ENCODE peak calls at places on chromosomes 1 and 21, in seven cellular contexts. One of them, this sample, is unnamed.

GRCh38 chr1:3366181-3367051 is 88.0 kb upstream of the ARHGEF16 start:
- DNase-seq in NCI-H1417: no peak
- DNase-seq in NCI-H1092: no peak
- DNase-seq in left ventricle myocardium inferior: peak; percentile 60
- DNase-seq in GM23338: no peak
- DNase-seq in hypothalamus: no peak
- DNase-seq in stimulated activated CD4-positive, alpha-beta T cell treated with anti-CD3 and anti-CD28 coated beads, Interleukin-4, amount 100 ng/mL, for 48 hours: no peak
- DNase-seq in this sample: peak; percentile 41

GRCh38 chr21:35779690-35780570 is 280.4 kb downstream of the SETD4 start:
- DNase-seq in NCI-H1417: no peak
- DNase-seq in NCI-H1092: no peak
- DNase-seq in left ventricle myocardium inferior: no peak
- DNase-seq in GM23338: no peak
- DNase-seq in hypothalamus: no peak
- DNase-seq in stimulated activated CD4-positive, alpha-beta T cell treated with anti-CD3 and anti-CD28 coated beads, Interleukin-4, amount 100 ng/mL, for 48 hours: no peak
- DNase-seq in this sample: no peak

GRCh38 chr1:109677459-109677858 is 9.6 kb downstream of the GSTM2 start:
- DNase-seq in NCI-H1417: no peak
- DNase-seq in NCI-H1092: no peak
- DNase-seq in left ventricle myocardium inferior: no peak
- DNase-seq in GM23338: no peak
- DNase-seq in hypothalamus: no peak
- DNase-seq in stimulated activated CD4-positive, alpha-beta T cell treated with anti-CD3 and anti-CD28 coated beads, Interleukin-4, amount 100 ng/mL, for 48 hours: no peak
- DNase-seq in this sample: no peak

GRCh38 chr1:19081218-19081893 is 124.9 kb upstream of the IFFO2 start:
- DNase-seq in NCI-H1417: no peak
- DNase-seq in NCI-H1092: no peak
- DNase-seq in left ventricle myocardium inferior: no peak
- DNase-seq in GM23338: no peak
- DNase-seq in hypothalamus: no peak
- DNase-seq in stimulated activated CD4-positive, alpha-beta T cell treated with anti-CD3 and anti-CD28 coated beads, Interleukin-4, amount 100 ng/mL, for 48 hours: no peak
- DNase-seq in this sample: no peak

GRCh38 chr21:42499430-42500106 is 3.5 kb upstream of the RSPH1 start:
- DNase-seq in NCI-H1417: no peak
- DNase-seq in NCI-H1092: no peak
- DNase-seq in left ventricle myocardium inferior: no peak
- DNase-seq in GM23338: peak; percentile 46
- DNase-seq in hypothalamus: no peak
- DNase-seq in stimulated activated CD4-positive, alpha-beta T cell treated with anti-CD3 and anti-CD28 coated beads, Interleukin-4, amount 100 ng/mL, for 48 hours: no peak
- DNase-seq in this sample: no peak

GRCh38 chr1:180299486-180300246 is 69.6 kb downstream of the LHX4 start:
- DNase-seq in NCI-H1417: no peak
- DNase-seq in NCI-H1092: no peak
- DNase-seq in left ventricle myocardium inferior: no peak
- DNase-seq in GM23338: no peak
- DNase-seq in hypothalamus: no peak
- DNase-seq in stimulated activated CD4-positive, alpha-beta T cell treated with anti-CD3 and anti-CD28 coated beads, Interleukin-4, amount 100 ng/mL, for 48 hours: no peak
- DNase-seq in this sample: no peak

GRCh38 chr21:41965447-41966340 is 11.9 kb upstream of the C2CD2 start:
- DNase-seq in NCI-H1417: no peak
- DNase-seq in NCI-H1092: no peak
- DNase-seq in left ventricle myocardium inferior: no peak
- DNase-seq in GM23338: no peak
- DNase-seq in hypothalamus: no peak
- DNase-seq in stimulated activated CD4-positive, alpha-beta T cell treated with anti-CD3 and anti-CD28 coated beads, Interleukin-4, amount 100 ng/mL, for 48 hours: no peak
- DNase-seq in this sample: no peak

GRCh38 chr1:39625462-39626273 is 13.8 kb downstream of the HEYL start:
- DNase-seq in NCI-H1417: no peak
- DNase-seq in NCI-H1092: no peak
- DNase-seq in left ventricle myocardium inferior: peak; percentile 90
- DNase-seq in GM23338: no peak
- DNase-seq in hypothalamus: peak; percentile 82
- DNase-seq in stimulated activated CD4-positive, alpha-beta T cell treated with anti-CD3 and anti-CD28 coated beads, Interleukin-4, amount 100 ng/mL, for 48 hours: no peak
- DNase-seq in this sample: peak; percentile 78

GRCh38 chr1:204445860-204446412 is 34.3 kb upstream of the PPP1R15B start:
- DNase-seq in NCI-H1417: no peak
- DNase-seq in NCI-H1092: no peak
- DNase-seq in left ventricle myocardium inferior: no peak
- DNase-seq in GM23338: peak; percentile 87
- DNase-seq in hypothalamus: no peak
- DNase-seq in stimulated activated CD4-positive, alpha-beta T cell treated with anti-CD3 and anti-CD28 coated beads, Interleukin-4, amount 100 ng/mL, for 48 hours: peak; percentile 61
- DNase-seq in this sample: peak; percentile 19

GRCh38 chr1:112011231-112011630 is 21.8 kb upstream of the KCND3 start:
- DNase-seq in NCI-H1417: no peak
- DNase-seq in NCI-H1092: no peak
- DNase-seq in left ventricle myocardium inferior: no peak
- DNase-seq in GM23338: no peak
- DNase-seq in hypothalamus: peak; percentile 19
- DNase-seq in stimulated activated CD4-positive, alpha-beta T cell treated with anti-CD3 and anti-CD28 coated beads, Interleukin-4, amount 100 ng/mL, for 48 hours: no peak
- DNase-seq in this sample: no peak

GRCh38 chr21:34836103-34836932 is 167.5 kb downstream of the CLIC6 start:
- DNase-seq in NCI-H1417: no peak
- DNase-seq in NCI-H1092: no peak
- DNase-seq in left ventricle myocardium inferior: no peak
- DNase-seq in GM23338: no peak
- DNase-seq in hypothalamus: no peak
- DNase-seq in stimulated activated CD4-positive, alpha-beta T cell treated with anti-CD3 and anti-CD28 coated beads, Interleukin-4, amount 100 ng/mL, for 48 hours: peak; percentile 12
- DNase-seq in this sample: peak; percentile 14

GRCh38 chr21:27796106-27796505 is 829.2 kb upstream of the ADAMTS5 start:
- DNase-seq in NCI-H1417: no peak
- DNase-seq in NCI-H1092: no peak
- DNase-seq in left ventricle myocardium inferior: no peak
- DNase-seq in GM23338: peak; percentile 1
- DNase-seq in hypothalamus: no peak
- DNase-seq in stimulated activated CD4-positive, alpha-beta T cell treated with anti-CD3 and anti-CD28 coated beads, Interleukin-4, amount 100 ng/mL, for 48 hours: no peak
- DNase-seq in this sample: no peak

GRCh38 chr1:70066711-70067110 is 138.7 kb downstream of the LRRC40 start:
- DNase-seq in NCI-H1417: no peak
- DNase-seq in NCI-H1092: no peak
- DNase-seq in left ventricle myocardium inferior: no peak
- DNase-seq in GM23338: no peak
- DNase-seq in hypothalamus: no peak
- DNase-seq in stimulated activated CD4-positive, alpha-beta T cell treated with anti-CD3 and anti-CD28 coated beads, Interleukin-4, amount 100 ng/mL, for 48 hours: no peak
- DNase-seq in this sample: no peak

GRCh38 chr1:173860065-173860464 is 7.7 kb downstream of the GAS5 start:
- DNase-seq in NCI-H1417: no peak
- DNase-seq in NCI-H1092: no peak
- DNase-seq in left ventricle myocardium inferior: no peak
- DNase-seq in GM23338: no peak
- DNase-seq in hypothalamus: no peak
- DNase-seq in stimulated activated CD4-positive, alpha-beta T cell treated with anti-CD3 and anti-CD28 coated beads, Interleukin-4, amount 100 ng/mL, for 48 hours: no peak
- DNase-seq in this sample: no peak

GRCh38 chr1:39753132-39754025 is 14.7 kb downstream of the PPIE start:
- DNase-seq in NCI-H1417: no peak
- DNase-seq in NCI-H1092: peak; percentile 100
- DNase-seq in left ventricle myocardium inferior: no peak
- DNase-seq in GM23338: no peak
- DNase-seq in hypothalamus: no peak
- DNase-seq in stimulated activated CD4-positive, alpha-beta T cell treated with anti-CD3 and anti-CD28 coated beads, Interleukin-4, amount 100 ng/mL, for 48 hours: no peak
- DNase-seq in this sample: no peak

GRCh38 chr1:190019717-190020116 is 457.9 kb downstream of the BRINP3 start:
- DNase-seq in NCI-H1417: no peak
- DNase-seq in NCI-H1092: no peak
- DNase-seq in left ventricle myocardium inferior: no peak
- DNase-seq in GM23338: no peak
- DNase-seq in hypothalamus: no peak
- DNase-seq in stimulated activated CD4-positive, alpha-beta T cell treated with anti-CD3 and anti-CD28 coated beads, Interleukin-4, amount 100 ng/mL, for 48 hours: no peak
- DNase-seq in this sample: no peak

GRCh38 chr1:164709541-164710287 is 150.7 kb downstream of the PBX1 start:
- DNase-seq in NCI-H1417: no peak
- DNase-seq in NCI-H1092: no peak
- DNase-seq in left ventricle myocardium inferior: no peak
- DNase-seq in GM23338: no peak
- DNase-seq in hypothalamus: no peak
- DNase-seq in stimulated activated CD4-positive, alpha-beta T cell treated with anti-CD3 and anti-CD28 coated beads, Interleukin-4, amount 100 ng/mL, for 48 hours: no peak
- DNase-seq in this sample: no peak

GRCh38 chr1:18651727-18652126 is 21.1 kb downstream of the PAX7 start:
- DNase-seq in NCI-H1417: no peak
- DNase-seq in NCI-H1092: no peak
- DNase-seq in left ventricle myocardium inferior: no peak
- DNase-seq in GM23338: peak; percentile 89
- DNase-seq in hypothalamus: no peak
- DNase-seq in stimulated activated CD4-positive, alpha-beta T cell treated with anti-CD3 and anti-CD28 coated beads, Interleukin-4, amount 100 ng/mL, for 48 hours: no peak
- DNase-seq in this sample: no peak

GRCh38 chr1:31238986-31239613 is 587 bp downstream of the NKAIN1 start:
- DNase-seq in NCI-H1417: no peak
- DNase-seq in NCI-H1092: no peak
- DNase-seq in left ventricle myocardium inferior: no peak
- DNase-seq in GM23338: peak; percentile 81
- DNase-seq in hypothalamus: no peak
- DNase-seq in stimulated activated CD4-positive, alpha-beta T cell treated with anti-CD3 and anti-CD28 coated beads, Interleukin-4, amount 100 ng/mL, for 48 hours: no peak
- DNase-seq in this sample: no peak

GRCh38 chr1:30822966-30823581 is 65.5 kb upstream of the LAPTM5 start:
- DNase-seq in NCI-H1417: no peak
- DNase-seq in NCI-H1092: no peak
- DNase-seq in left ventricle myocardium inferior: no peak
- DNase-seq in GM23338: no peak
- DNase-seq in hypothalamus: no peak
- DNase-seq in stimulated activated CD4-positive, alpha-beta T cell treated with anti-CD3 and anti-CD28 coated beads, Interleukin-4, amount 100 ng/mL, for 48 hours: no peak
- DNase-seq in this sample: no peak

GRCh38 chr1:22662318-22662717 is 9.3 kb downstream of the C1QB start:
- DNase-seq in NCI-H1417: peak; percentile 12
- DNase-seq in NCI-H1092: peak; percentile 21
- DNase-seq in left ventricle myocardium inferior: peak; percentile 33
- DNase-seq in GM23338: peak; percentile 80
- DNase-seq in hypothalamus: peak; percentile 19
- DNase-seq in stimulated activated CD4-positive, alpha-beta T cell treated with anti-CD3 and anti-CD28 coated beads, Interleukin-4, amount 100 ng/mL, for 48 hours: no peak
- DNase-seq in this sample: no peak

GRCh38 chr1:2352341-2353214 is 38.8 kb downstream of the MORN1 start:
- DNase-seq in NCI-H1417: no peak
- DNase-seq in NCI-H1092: no peak
- DNase-seq in left ventricle myocardium inferior: peak; percentile 19
- DNase-seq in GM23338: no peak
- DNase-seq in hypothalamus: no peak
- DNase-seq in stimulated activated CD4-positive, alpha-beta T cell treated with anti-CD3 and anti-CD28 coated beads, Interleukin-4, amount 100 ng/mL, for 48 hours: no peak
- DNase-seq in this sample: no peak

GRCh38 chr1:183588827-183589226 is 1.4 kb downstream of the NCF2 start:
- DNase-seq in NCI-H1417: no peak
- DNase-seq in NCI-H1092: no peak
- DNase-seq in left ventricle myocardium inferior: no peak
- DNase-seq in GM23338: no peak
- DNase-seq in hypothalamus: no peak
- DNase-seq in stimulated activated CD4-positive, alpha-beta T cell treated with anti-CD3 and anti-CD28 coated beads, Interleukin-4, amount 100 ng/mL, for 48 hours: no peak
- DNase-seq in this sample: no peak

GRCh38 chr21:17196619-17197018 is 316.2 kb upstream of the CXADR start:
- DNase-seq in NCI-H1417: no peak
- DNase-seq in NCI-H1092: no peak
- DNase-seq in left ventricle myocardium inferior: no peak
- DNase-seq in GM23338: no peak
- DNase-seq in hypothalamus: no peak
- DNase-seq in stimulated activated CD4-positive, alpha-beta T cell treated with anti-CD3 and anti-CD28 coated beads, Interleukin-4, amount 100 ng/mL, for 48 hours: no peak
- DNase-seq in this sample: no peak

GRCh38 chr1:40899230-40899870 is 37.2 kb upstream of the CITED4 start:
- DNase-seq in NCI-H1417: no peak
- DNase-seq in NCI-H1092: no peak
- DNase-seq in left ventricle myocardium inferior: no peak
- DNase-seq in GM23338: peak; percentile 72
- DNase-seq in hypothalamus: no peak
- DNase-seq in stimulated activated CD4-positive, alpha-beta T cell treated with anti-CD3 and anti-CD28 coated beads, Interleukin-4, amount 100 ng/mL, for 48 hours: no peak
- DNase-seq in this sample: no peak

GRCh38 chr1:156666862-156667609 is 10.2 kb downstream of the NES start:
- DNase-seq in NCI-H1417: no peak
- DNase-seq in NCI-H1092: no peak
- DNase-seq in left ventricle myocardium inferior: no peak
- DNase-seq in GM23338: no peak
- DNase-seq in hypothalamus: no peak
- DNase-seq in stimulated activated CD4-positive, alpha-beta T cell treated with anti-CD3 and anti-CD28 coated beads, Interleukin-4, amount 100 ng/mL, for 48 hours: no peak
- DNase-seq in this sample: no peak

GRCh38 chr21:36694593-36695282 is 4.2 kb upstream of the SIM2 start:
- DNase-seq in NCI-H1417: no peak
- DNase-seq in NCI-H1092: no peak
- DNase-seq in left ventricle myocardium inferior: no peak
- DNase-seq in GM23338: no peak
- DNase-seq in hypothalamus: no peak
- DNase-seq in stimulated activated CD4-positive, alpha-beta T cell treated with anti-CD3 and anti-CD28 coated beads, Interleukin-4, amount 100 ng/mL, for 48 hours: no peak
- DNase-seq in this sample: no peak

GRCh38 chr1:109767596-109768334 is 4.0 kb upstream of the EPS8L3 start:
- DNase-seq in NCI-H1417: no peak
- DNase-seq in NCI-H1092: no peak
- DNase-seq in left ventricle myocardium inferior: peak; percentile 2
- DNase-seq in GM23338: no peak
- DNase-seq in hypothalamus: no peak
- DNase-seq in stimulated activated CD4-positive, alpha-beta T cell treated with anti-CD3 and anti-CD28 coated beads, Interleukin-4, amount 100 ng/mL, for 48 hours: no peak
- DNase-seq in this sample: no peak

GRCh38 chr21:23812485-23812884 is 1794.8 kb downstream of the MRPL39 start:
- DNase-seq in NCI-H1417: no peak
- DNase-seq in NCI-H1092: no peak
- DNase-seq in left ventricle myocardium inferior: no peak
- DNase-seq in GM23338: no peak
- DNase-seq in hypothalamus: no peak
- DNase-seq in stimulated activated CD4-positive, alpha-beta T cell treated with anti-CD3 and anti-CD28 coated beads, Interleukin-4, amount 100 ng/mL, for 48 hours: no peak
- DNase-seq in this sample: no peak

GRCh38 chr1:107251839-107252238 is 111.0 kb downstream of the NTNG1 start:
- DNase-seq in NCI-H1417: no peak
- DNase-seq in NCI-H1092: no peak
- DNase-seq in left ventricle myocardium inferior: no peak
- DNase-seq in GM23338: no peak
- DNase-seq in hypothalamus: no peak
- DNase-seq in stimulated activated CD4-positive, alpha-beta T cell treated with anti-CD3 and anti-CD28 coated beads, Interleukin-4, amount 100 ng/mL, for 48 hours: no peak
- DNase-seq in this sample: no peak

GRCh38 chr1:210301254-210301955 is 27.3 kb upstream of the HHAT start:
- DNase-seq in NCI-H1417: no peak
- DNase-seq in NCI-H1092: no peak
- DNase-seq in left ventricle myocardium inferior: no peak
- DNase-seq in GM23338: no peak
- DNase-seq in hypothalamus: no peak
- DNase-seq in stimulated activated CD4-positive, alpha-beta T cell treated with anti-CD3 and anti-CD28 coated beads, Interleukin-4, amount 100 ng/mL, for 48 hours: no peak
- DNase-seq in this sample: peak; percentile 3

This sample was measured in anterior cingulate cortex.